ENCODE peak calls at places on chromosomes 3 and 15, in eight cellular contexts. J, W, S, I, B, L, G and Y are unnamed samples. For H3K27me3 and H3K36me3, the result is how much of the 10 kb centered on the place peaks cover.

GRCh38 chr3:74532446-74532845 is 82.0 kb downstream of the CNTN3 start:
- DNase-seq in B (no peak), J (no peak), G (no peak), I (no peak), S (no peak), W (no peak), L (no peak), Y (no peak)

GRCh38 chr15:43285609-43286037 is 18.9 kb upstream of the TGM5 start:
- DNase-seq in W (peak), G (peak), J (peak), I (peak), L (peak), S (no peak), B (peak), Y (peak)

GRCh38 chr3:46393554-46394434 is 13.1 kb downstream of the CCR5AS start:
- DNase-seq in L (peak), I (peak), W (no peak), J (no peak), G (no peak), B (no peak), S (no peak), Y (no peak)

GRCh38 chr3:33061782-33062181 is 35.2 kb downstream of the GLB1 start:
- DNase-seq in L (no peak), I (no peak), J (no peak), G (peak), S (no peak), W (no peak), B (no peak), Y (no peak)

GRCh38 chr3:116254535-116254934 is 190.8 kb downstream of the LSAMP start:
- DNase-seq in L (no peak), S (no peak), G (no peak), B (no peak), I (no peak), W (no peak), J (no peak), Y (no peak)

GRCh38 chr3:147400111-147400510 is 6.2 kb downstream of the ZIC4 start:
- DNase-seq in L (no peak), J (no peak), S (no peak), B (no peak), G (no peak), I (no peak), W (no peak), Y (no peak)

GRCh38 chr3:38538773-38539353 is 42.7 kb downstream of the EXOG start:
- DNase-seq in S (no peak), B (no peak), W (no peak), L (no peak), G (no peak), I (no peak), J (no peak), Y (no peak)

GRCh38 chr15:60569596-60569995 is 90.7 kb upstream of the ICE2 start:
- DNase-seq in W (no peak), S (no peak), I (no peak), J (no peak), L (no peak), B (no peak), G (no peak), Y (no peak)

GRCh38 chr3:8966820-8967348 is 3.6 kb upstream of the RAD18 start:
- DNase-seq in G (no peak), I (no peak), J (no peak), B (no peak), L (no peak), S (no peak), W (no peak), Y (no peak)

GRCh38 chr15:91104111-91104510 is 4.1 kb downstream of the SV2B start:
- DNase-seq in J (no peak), S (no peak), L (no peak), B (no peak), G (no peak), I (no peak), W (no peak), Y (no peak)

GRCh38 chr3:127749787-127750225 is 72.5 kb downstream of the MGLL start:
- DNase-seq in J (no peak), G (peak), S (no peak), L (no peak), I (no peak), W (no peak), B (no peak), Y (no peak)

GRCh38 chr3:142028174-142028833 is 121.0 kb downstream of the TFDP2 start:
- DNase-seq in S (no peak), J (no peak), W (peak), B (peak), L (peak), G (peak), I (no peak), Y (peak)

GRCh38 chr3:79421273-79421672 is 346.5 kb downstream of the ROBO1 start:
- DNase-seq in S (no peak), G (no peak), W (no peak), J (no peak), B (no peak), I (no peak), L (no peak), Y (no peak)

GRCh38 chr3:85560088-85560790 is 601.5 kb downstream of the CADM2 start:
- DNase-seq in G (no peak), S (no peak), W (no peak), L (no peak), J (no peak), I (no peak), B (no peak), Y (no peak)

GRCh38 chr3:71581451-71581980 is 2.0 kb downstream of the FOXP1 start:
- DNase-seq in L (peak), G (no peak), I (peak), B (no peak), W (peak), S (no peak), J (no peak), Y (peak)

GRCh38 chr3:72520205-72520604 is 328.0 kb downstream of the SHQ1 start:
- DNase-seq in L (no peak), W (no peak), B (no peak), S (no peak), J (no peak), G (no peak), I (no peak), Y (no peak)

GRCh38 chr3:178182337-178182761 is 353.9 kb upstream of the KCNMB2 start:
- DNase-seq in L (no peak), J (no peak), B (no peak), I (no peak), W (peak), G (no peak), S (no peak), Y (no peak)

GRCh38 chr3:55206000-55206399 is 278.1 kb upstream of the LRTM1 start:
- DNase-seq in L (no peak), B (no peak), W (no peak), S (no peak), J (no peak), G (no peak), I (no peak), Y (no peak)

GRCh38 chr3:102114264-102114979 is 265.1 kb downstream of the NFKBIZ start:
- DNase-seq in G (no peak), J (no peak), W (no peak), S (no peak), I (no peak), B (no peak), L (no peak), Y (no peak)

GRCh38 chr3:64552160-64552559 is 135.6 kb downstream of the ADAMTS9 start:
- DNase-seq in B (no peak), I (peak), W (no peak), L (no peak), G (no peak), S (no peak), J (no peak), Y (no peak)

GRCh38 chr15:79769081-79769481 is 127.7 kb downstream of the MTHFS start:
- DNase-seq in B (no peak), W (peak), G (no peak), L (no peak), S (no peak), J (no peak), I (no peak), Y (no peak)

GRCh38 chr3:139301183-139301582 is 42.6 kb upstream of the MRPS22 start:
- DNase-seq in B (no peak), L (no peak), W (no peak), J (no peak), G (no peak), S (no peak), I (no peak), Y (no peak)

GRCh38 chr3:15241341-15241740 is 35.3 kb downstream of the CAPN7 start:
- DNase-seq in J (peak), S (no peak), I (peak), L (peak), B (no peak), W (no peak), G (no peak), Y (peak)

GRCh38 chr15:56528136-56528535 is 63.2 kb upstream of the MNS1 start:
- DNase-seq in J (no peak), W (no peak), B (no peak), I (no peak), S (no peak), L (no peak), G (no peak), Y (no peak)

GRCh38 chr15:64825081-64825430 is 391 bp downstream of the PIF1 start:
- DNase-seq in G (no peak), L (no peak), W (peak), B (no peak), J (no peak), S (no peak), I (no peak), Y (no peak)

GRCh38 chr3:117443014-117443413 is 733.4 kb downstream of the TUSC7 start:
- DNase-seq in G (no peak), L (no peak), W (no peak), B (no peak), S (no peak), I (no peak), J (no peak), Y (no peak)

GRCh38 chr3:97291901-97292300 is 472.7 kb upstream of the ARL6 start:
- DNase-seq in B (no peak), G (no peak), I (no peak), L (no peak), S (no peak), W (no peak), J (no peak), Y (no peak)

GRCh38 chr15:95170587-95171380 is 939.4 kb downstream of the MCTP2 start:
- DNase-seq in J (no peak), G (no peak), B (no peak), L (no peak), S (no peak), W (no peak), I (no peak), Y (no peak)
- H3K27me3 ChIP-seq in J (under half), G (under half), B (under half), L (under half), S (under half), W (under half), I (under half), Y (under half)

DNA sequence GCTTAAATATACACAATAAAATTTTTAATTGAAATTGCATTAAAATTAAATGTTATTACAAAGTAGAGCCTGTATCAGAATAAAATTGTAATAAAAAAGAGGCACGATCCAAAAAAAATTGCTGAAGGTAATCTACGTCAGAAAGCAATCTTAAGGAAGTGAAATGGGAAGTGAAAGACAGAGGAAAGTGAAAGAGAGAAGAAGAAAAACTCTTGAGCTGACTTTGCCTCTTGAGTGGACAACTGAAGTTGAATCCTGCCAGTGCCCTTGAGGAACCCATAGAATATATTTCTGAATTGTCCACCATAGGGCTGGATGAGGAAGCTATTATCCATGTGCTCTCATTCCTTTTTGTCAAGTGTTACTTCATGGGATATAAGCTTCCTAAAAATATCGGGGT is 285.1 kb upstream of the STAC start:
- DNase-seq in S (no peak), J (no peak), I (no peak), G (no peak), B (no peak), W (no peak), L (no peak), Y (no peak)
- H3K4me3 ChIP-seq in S (no peak), J (no peak), I (no peak), G (no peak), B (no peak), W (no peak), L (no peak), Y (no peak)

DNA sequence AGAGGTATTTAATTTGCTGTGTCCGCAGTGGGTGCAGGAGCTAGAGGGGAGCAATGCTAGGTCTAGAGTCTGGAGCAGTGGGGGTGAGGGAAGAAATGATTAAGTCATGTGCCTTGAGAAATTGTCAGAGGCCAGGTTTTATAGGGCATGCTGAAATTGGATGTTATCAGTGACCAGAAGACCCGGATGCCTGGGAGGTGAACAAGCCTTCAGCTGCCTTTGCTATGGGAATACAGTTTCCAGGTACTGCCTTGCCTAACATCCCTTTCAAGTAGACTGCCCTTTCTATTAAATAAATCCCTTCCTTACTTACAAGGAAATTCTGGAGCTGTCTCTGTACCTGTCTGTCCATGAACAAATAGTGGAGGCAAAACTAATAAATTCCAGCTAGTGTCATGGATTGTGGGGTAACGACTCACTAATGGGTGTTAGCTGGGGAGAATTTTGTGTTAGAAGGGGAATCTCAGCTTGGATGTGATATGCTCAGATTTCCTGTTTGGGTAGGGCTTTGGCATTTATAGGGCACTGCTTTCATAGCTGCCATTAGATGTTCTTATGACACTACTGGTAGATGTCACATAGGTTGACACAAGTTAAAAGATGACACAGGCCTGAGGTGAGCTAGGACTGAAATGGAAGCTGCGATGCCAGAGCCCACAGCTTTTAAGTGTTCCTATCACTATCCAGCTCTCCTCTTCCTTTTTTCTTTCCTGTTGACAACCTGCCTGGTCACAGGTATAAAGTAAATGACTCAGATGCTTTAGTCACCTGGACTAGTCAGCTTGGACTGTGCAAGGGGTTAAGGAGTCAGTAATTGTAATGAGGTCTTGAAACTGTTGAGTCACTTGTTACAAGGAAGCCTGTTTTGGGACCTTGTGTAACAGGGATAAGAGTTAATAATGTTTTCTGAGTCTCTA is 21.3 kb downstream of the CHD2 start:
- DNase-seq in W (no peak), B (no peak), L (no peak), G (no peak), S (no peak), I (no peak), J (no peak), Y (no peak)
- H3K36me3 ChIP-seq in W (under half), B (under half), L (half or more), G (under half), S (under half), I (under half), J (under half), Y (under half)

GRCh38 chr15:96468036-96468435 is 137.5 kb downstream of the NR2F2 start:
- DNase-seq in B (no peak), G (no peak), I (no peak), S (no peak), W (no peak), J (no peak), L (no peak), Y (no peak)
- H3K27me3 ChIP-seq in B (under half), G (under half), I (under half), S (under half), W (under half), J (under half), L (under half), Y (under half)